ENCODE peak calls at places on chromosomes 7 and 10, in six cellular contexts. U is GM23248, M is left lung, W is ovary, Q is neural progenitor cell, L is H7. G is an unnamed sample.
A peak's percentile ranks its signal among the peaks of the same experiment; 100 is the strongest.

GRCh38 chr10:31580646-31581045 is 261.6 kb downstream of the ZEB1 start:
- DNase-seq in U (no peak), M (no peak), W (no peak), Q (no peak), L (no peak), G (no peak)

GRCh38 chr10:87612107-87612506 is 47.6 kb upstream of the PAPSS2 start:
- DNase-seq in U (no peak), M (no peak), W (no peak), Q (no peak), L (no peak), G (no peak)

GRCh38 chr7:31692451-31692850 is 5.4 kb downstream of the PPP1R17 start:
- DNase-seq in U (no peak), M (no peak), W (no peak), Q (no peak), L (no peak), G (no peak)

GRCh38 chr7:12567015-12567414 is 3.5 kb upstream of the SCIN start:
- DNase-seq in U (no peak), M (no peak), W (no peak), Q (no peak), L (no peak), G (no peak)

GRCh38 chr7:101598422-101598957 is 30.6 kb downstream of the MYL10 start:
- DNase-seq in U (no peak), M (peak; percentile 85), W (no peak), Q (no peak), L (peak; percentile 37), G (no peak)

GRCh38 chr10:73493781-73494180 is 2.0 kb downstream of the PPP3CB start:
- DNase-seq in U (peak; percentile 67), M (no peak), W (no peak), Q (no peak), L (no peak), G (no peak)

GRCh38 chr10:59904431-59905065 is 1.8 kb downstream of the CCDC6 start:
- DNase-seq in U (peak; percentile 26), M (no peak), W (no peak), Q (peak; percentile 42), L (peak; percentile 48), G (no peak)

GRCh38 chr10:127151541-127151940 is 44.9 kb downstream of the INSYN2A start:
- DNase-seq in U (peak; percentile 26), M (no peak), W (no peak), Q (no peak), L (no peak), G (no peak)

GRCh38 chr7:49174396-49174795 is 250.0 kb downstream of the CDC14C start:
- DNase-seq in U (no peak), M (no peak), W (no peak), Q (no peak), L (no peak), G (no peak)

GRCh38 chr10:8137726-8138125 is 83.2 kb downstream of the GATA3 start:
- DNase-seq in U (no peak), M (no peak), W (no peak), Q (no peak), L (no peak), G (peak; percentile 5)

GRCh38 chr7:135573541-135573940 is 15.8 kb downstream of the NUP205 start:
- DNase-seq in U (no peak), M (no peak), W (no peak), Q (no peak), L (no peak), G (no peak)

GRCh38 chr7:99210265-99210970 is 2.5 kb upstream of the KPNA7 start:
- DNase-seq in U (peak; percentile 46), M (no peak), W (no peak), Q (no peak), L (no peak), G (no peak)

GRCh38 chr10:17645591-17646345 is 1.8 kb downstream of the STAM start:
- DNase-seq in U (peak; percentile 36), M (no peak), W (no peak), Q (no peak), L (no peak), G (no peak)

GRCh38 chr10:132113206-132113605 is 47.5 kb downstream of the JAKMIP3 start:
- DNase-seq in U (no peak), M (no peak), W (peak; percentile 13), Q (no peak), L (no peak), G (no peak)

DNA sequence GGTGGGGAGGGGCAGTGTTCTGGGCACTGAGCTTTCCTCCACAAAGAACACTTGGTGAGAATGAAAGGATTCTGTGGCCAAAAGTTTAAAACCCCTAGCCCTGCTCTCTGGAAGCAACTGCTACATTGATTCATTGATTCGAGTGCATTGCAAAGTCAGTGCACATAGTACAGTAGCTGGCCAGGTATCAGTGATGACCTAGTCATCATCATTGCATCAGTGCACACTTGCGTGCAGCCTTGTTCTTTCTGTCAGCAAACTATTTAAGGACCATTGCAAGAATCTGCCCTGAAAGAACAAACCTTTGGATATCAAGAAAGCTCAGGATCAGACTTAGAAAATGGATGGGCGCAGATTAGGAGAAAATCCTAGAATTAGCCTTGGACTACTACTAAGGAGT is 47.4 kb downstream of the CUL1 start:
- DNase-seq in U (peak; percentile 23), M (no peak), W (no peak), Q (no peak), L (no peak), G (no peak)
- H3K4me3 ChIP-seq in U (no peak overlapping the region), M (no peak overlapping the region), W (no peak overlapping the region), Q (no peak overlapping the region), L (no peak overlapping the region), G (no peak overlapping the region)

DNA sequence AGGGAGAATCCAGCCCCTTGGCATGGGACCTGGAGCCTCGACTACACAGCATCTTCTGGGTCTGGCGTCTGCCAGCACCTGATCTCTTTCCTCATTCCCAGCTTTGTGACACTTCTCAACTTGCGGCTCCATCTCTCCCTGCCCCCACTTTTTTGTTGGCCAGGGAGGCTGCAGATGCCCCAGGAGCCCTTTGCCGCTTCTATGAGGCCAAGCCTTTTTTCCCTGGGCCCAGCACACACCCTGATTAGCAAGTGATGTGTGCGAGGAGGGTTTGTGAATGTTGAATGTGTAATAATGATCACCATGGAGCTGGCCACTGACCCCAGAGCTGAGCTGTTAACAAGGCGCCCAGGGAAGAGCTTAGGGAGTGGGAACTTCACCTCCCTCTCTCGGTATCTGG is 4.4 kb downstream of the EVX1 start:
- DNase-seq in U (no peak), M (no peak), W (no peak), Q (peak; percentile 34), L (no peak), G (no peak)
- H3K27me3 ChIP-seq in U (peaks cover 97% of the 10 kb centered on the region), M (peaks cover 100% of the 10 kb centered on the region), W (peaks cover 3% of the 10 kb centered on the region), Q (peaks cover 100% of the 10 kb centered on the region), L (peaks cover 100% of the 10 kb centered on the region), G (peaks cover 68% of the 10 kb centered on the region)

DNA sequence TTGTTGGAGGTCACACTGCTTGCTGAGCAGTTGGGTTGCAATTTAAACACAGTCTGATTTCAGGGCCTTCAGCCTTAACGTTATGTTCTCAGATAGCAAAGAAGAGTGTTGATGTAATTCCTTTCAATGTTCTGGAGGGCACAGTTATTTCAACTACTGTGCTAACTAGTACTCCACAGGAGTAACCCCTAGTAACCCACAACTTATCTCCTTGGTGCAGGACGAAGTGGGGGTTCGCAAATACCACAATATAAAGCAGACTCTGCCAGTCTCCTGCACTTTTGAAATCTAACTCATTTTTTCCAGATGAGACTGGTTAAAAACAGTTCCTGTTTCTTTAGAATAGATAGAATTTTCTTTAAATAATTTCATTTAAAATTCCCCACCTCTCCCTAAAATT is 47.1 kb upstream of the NCAPG2 start:
- DNase-seq in U (no peak), M (no peak), W (no peak), Q (no peak), L (no peak), G (no peak)
- H3K4me3 ChIP-seq in U (no peak overlapping the region), M (no peak overlapping the region), W (no peak overlapping the region), Q (no peak overlapping the region), L (no peak overlapping the region), G (no peak overlapping the region)

GRCh38 chr10:75597691-75598455 is 166.4 kb downstream of the LRMDA start:
- DNase-seq in U (no peak), M (no peak), W (no peak), Q (no peak), L (no peak), G (no peak)

GRCh38 chr10:75598998-75599397 is 167.6 kb downstream of the LRMDA start:
- DNase-seq in U (no peak), M (no peak), W (no peak), Q (no peak), L (no peak), G (no peak)

GRCh38 chr10:75599875-75600648 is 168.6 kb downstream of the LRMDA start:
- DNase-seq in U (no peak), M (no peak), W (no peak), Q (no peak), L (peak; percentile 43), G (no peak)

GRCh38 chr10:75596930-75597629 is 165.7 kb downstream of the LRMDA start:
- DNase-seq in U (no peak), M (no peak), W (no peak), Q (peak; percentile 24), L (no peak), G (no peak)

DNA sequence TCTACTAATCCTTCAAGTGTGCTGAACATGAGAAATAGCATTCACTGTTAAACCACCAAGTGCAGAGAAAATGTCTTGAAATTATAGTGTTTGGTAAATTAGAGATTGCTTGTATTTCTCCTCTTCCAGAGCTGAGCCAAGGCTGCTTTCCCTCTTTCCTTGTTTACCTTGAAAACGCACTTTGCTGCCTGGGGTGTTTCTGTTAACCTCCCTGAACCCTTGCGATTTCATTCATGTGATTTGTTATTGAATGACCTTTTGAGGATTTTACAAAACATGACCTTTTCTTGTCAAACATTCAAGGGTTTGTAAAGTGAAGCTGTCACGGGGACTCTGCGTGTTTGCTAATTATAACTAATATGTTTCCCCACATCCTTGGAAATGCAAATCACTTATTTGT is 169.4 kb downstream of the LRMDA start:
- DNase-seq in U (no peak), M (no peak), W (no peak), Q (no peak), L (no peak), G (no peak)
- H3K27me3 ChIP-seq in U (peaks cover 40% of the 10 kb centered on the region), M (no peaks in the 10 kb centered on the region), W (no peaks in the 10 kb centered on the region), Q (peaks cover 28% of the 10 kb centered on the region), L (peaks cover 45% of the 10 kb centered on the region), G (no peaks in the 10 kb centered on the region)

DNA sequence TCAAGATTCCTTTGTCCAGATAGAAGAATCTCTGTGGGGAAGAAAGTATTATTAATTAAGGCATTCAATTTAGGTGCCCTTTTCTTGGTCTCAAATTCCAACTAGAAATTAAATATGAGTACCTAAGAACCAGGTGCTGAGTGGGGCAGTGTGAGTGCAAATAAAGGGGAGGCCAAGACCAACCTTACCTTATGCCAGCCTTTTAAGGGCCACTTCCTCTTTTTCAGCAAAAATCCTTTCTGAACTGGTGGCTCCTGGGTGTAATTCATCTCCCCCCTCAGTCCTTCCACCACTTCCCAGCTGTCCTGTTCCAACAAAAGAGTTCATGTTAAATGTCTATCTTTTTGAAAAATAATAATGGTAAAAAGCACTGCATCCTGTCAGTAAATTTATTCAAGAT is 108.2 kb downstream of the OSBPL3 start:
- DNase-seq in U (no peak), M (no peak), W (no peak), Q (no peak), L (no peak), G (no peak)
- H3K4me3 ChIP-seq in U (no peak overlapping the region), M (no peak overlapping the region), W (no peak overlapping the region), Q (no peak overlapping the region), L (no peak overlapping the region), G (no peak overlapping the region)

GRCh38 chr7:45921699-45922519 is 837 bp upstream of the IGFBP3 start:
- DNase-seq in U (peak; percentile 86), M (peak; percentile 41), W (peak; percentile 75), Q (peak; percentile 88), L (peak; percentile 71), G (no peak)
- H3K27me3 ChIP-seq in U (no peaks in the 10 kb centered on the region), M (peaks cover 78% of the 10 kb centered on the region), W (no peaks in the 10 kb centered on the region), Q (peaks cover 56% of the 10 kb centered on the region), L (peaks cover 48% of the 10 kb centered on the region), G (peaks cover 20% of the 10 kb centered on the region)